ENCODE peak calls at places on chromosomes 5 and 9, in five cellular contexts. T, Z, W, D and F are unnamed samples.

GRCh38 chr9:69476016-69476415 is 151.0 kb downstream of the ENTREP1 start:
- DNase-seq in W (no peak), T (no peak), D (no peak), Z (no peak), F (no peak)

GRCh38 chr5:167513383-167513782 is 778.1 kb upstream of the WWC1 start:
- DNase-seq in W (no peak), D (no peak), T (no peak), Z (no peak), F (no peak)

GRCh38 chr5:9421823-9422354 is 124.0 kb downstream of the SEMA5A start:
- DNase-seq in T (no peak), W (no peak), D (no peak), Z (no peak), F (no peak)

GRCh38 chr9:18333157-18333556 is 140.8 kb upstream of the ADAMTSL1 start:
- DNase-seq in Z (no peak), T (no peak), W (no peak), D (no peak), F (no peak)

GRCh38 chr9:131100445-131100844 is 4.1 kb downstream of the AIF1L start:
- DNase-seq in T (no peak), D (no peak), Z (no peak), W (no peak), F (no peak)

GRCh38 chr5:90201923-90202322 is 207.6 kb downstream of the CETN3 start:
- DNase-seq in W (no peak), Z (no peak), T (no peak), D (no peak), F (no peak)

GRCh38 chr5:79842006-79842881 is 148.8 kb downstream of the MTX3 start:
- DNase-seq in D (no peak), W (no peak), Z (no peak), T (no peak), F (no peak)

GRCh38 chr5:168770996-168771395 is 191.8 kb upstream of the PANK3 start:
- DNase-seq in T (no peak), Z (no peak), W (no peak), D (no peak), F (no peak)

GRCh38 chr5:59445741-59446140 is 447.8 kb downstream of the PDE4D start:
- DNase-seq in Z (no peak), W (no peak), D (no peak), T (no peak), F (no peak)

GRCh38 chr5:171630047-171630669 is 155.5 kb upstream of the SMIM23 start:
- DNase-seq in D (peak), W (peak), Z (peak), T (peak), F (no peak)

GRCh38 chr9:90848866-90849265 is 47.2 kb downstream of the SYK start:
- DNase-seq in W (no peak), Z (no peak), T (no peak), D (no peak), F (no peak)

GRCh38 chr9:79120533-79121315 is 451.0 kb upstream of the TLE4 start:
- DNase-seq in D (no peak), W (no peak), T (no peak), Z (no peak), F (no peak)

GRCh38 chr5:161094411-161094810 is 242.4 kb upstream of the ATP10B start:
- DNase-seq in D (no peak), W (no peak), Z (no peak), T (no peak), F (no peak)

GRCh38 chr5:73405691-73406090 is 42.9 kb downstream of the FOXD1 start:
- DNase-seq in D (no peak), W (no peak), T (no peak), Z (no peak), F (no peak)

GRCh38 chr9:35923927-35924763 is 14.9 kb downstream of the SPAAR start:
- DNase-seq in Z (peak), D (no peak), W (no peak), T (peak), F (peak)

GRCh38 chr9:71791875-71792274 is 23.6 kb upstream of the CEMIP2 start:
- DNase-seq in T (no peak), W (no peak), D (no peak), Z (no peak), F (no peak)

GRCh38 chr5:125026900-125027731 is 280.7 kb upstream of the ZNF608 start:
- DNase-seq in W (no peak), Z (no peak), D (no peak), T (no peak), F (no peak)

GRCh38 chr9:108671156-108671555 is 184.6 kb downstream of the ACTL7B start:
- DNase-seq in Z (peak), D (peak), W (no peak), T (peak), F (no peak)

GRCh38 chr5:132790201-132790870 is 13.3 kb upstream of the SEPTIN8 start:
- DNase-seq in W (no peak), D (no peak), T (no peak), Z (no peak), F (no peak)

GRCh38 chr5:87751801-87752200 is 339.1 kb upstream of the CCNH start:
- DNase-seq in T (no peak), D (no peak), W (no peak), Z (no peak), F (no peak)

GRCh38 chr5:170757182-170757601 is 26.3 kb upstream of the GABRP start:
- DNase-seq in W (no peak), D (no peak), Z (no peak), T (peak), F (no peak)

GRCh38 chr9:137063311-137064026 is 6.9 kb downstream of the SAPCD2 start:
- DNase-seq in D (no peak), Z (no peak), T (no peak), W (no peak), F (no peak)

GRCh38 chr5:134437340-134438267 is 25.9 kb upstream of the CDKN2AIPNL start:
- DNase-seq in W (no peak), T (no peak), D (no peak), Z (peak), F (no peak)

GRCh38 chr5:128669803-128670202 is 131.8 kb upstream of the FBN2 start:
- DNase-seq in D (no peak), T (no peak), W (no peak), Z (peak), F (no peak)

GRCh38 chr5:154712518-154713437 is 42.4 kb upstream of the LARP1 start:
- DNase-seq in D (peak), W (peak), T (no peak), Z (no peak), F (no peak)

GRCh38 chr5:159965031-159965837 is 43.7 kb upstream of the TTC1 start:
- DNase-seq in Z (peak), T (peak), W (peak), D (peak), F (no peak)

GRCh38 chr5:1115123-1115815 is 3.4 kb upstream of the SLC12A7 start:
- DNase-seq in W (no peak), D (no peak), Z (no peak), T (no peak), F (no peak)

GRCh38 chr9:5230554-5230953 is 665 bp upstream of the INSL4 start:
- DNase-seq in W (no peak), D (no peak), Z (no peak), T (no peak), F (no peak)

GRCh38 chr5:157379983-157380382 is 80.0 kb upstream of the NIPAL4 start:
- DNase-seq in Z (no peak), T (no peak), D (no peak), W (no peak), F (no peak)

GRCh38 chr5:37247496-37247895 is 1.7 kb downstream of the CPLANE1 start:
- DNase-seq in W (no peak), T (no peak), Z (no peak), D (no peak), F (no peak)

GRCh38 chr9:89453452-89453851 is 44.5 kb downstream of the SEMA4D start:
- DNase-seq in D (no peak), W (no peak), Z (no peak), T (no peak), F (no peak)

GRCh38 chr5:122847687-122848081 is 2.3 kb downstream of the SNX24 start:
- DNase-seq in D (no peak), Z (no peak), T (no peak), W (no peak), F (no peak)

GRCh38 chr9:13750061-13750460 is 470.6 kb upstream of the MPDZ start:
- DNase-seq in W (no peak), D (no peak), Z (no peak), T (no peak), F (no peak)

GRCh38 chr5:83441752-83442151 is 29.8 kb upstream of the VCAN start:
- DNase-seq in D (no peak), Z (peak), W (no peak), T (no peak), F (no peak)

GRCh38 chr9:137446851-137447471 is 5.8 kb upstream of the ENTPD8 start:
- DNase-seq in W (no peak), T (no peak), D (no peak), Z (no peak), F (no peak)

GRCh38 chr5:171093598-171093997 is 215.4 kb upstream of the TLX3 start:
- DNase-seq in D (no peak), Z (no peak), T (no peak), W (no peak), F (no peak)

DNA sequence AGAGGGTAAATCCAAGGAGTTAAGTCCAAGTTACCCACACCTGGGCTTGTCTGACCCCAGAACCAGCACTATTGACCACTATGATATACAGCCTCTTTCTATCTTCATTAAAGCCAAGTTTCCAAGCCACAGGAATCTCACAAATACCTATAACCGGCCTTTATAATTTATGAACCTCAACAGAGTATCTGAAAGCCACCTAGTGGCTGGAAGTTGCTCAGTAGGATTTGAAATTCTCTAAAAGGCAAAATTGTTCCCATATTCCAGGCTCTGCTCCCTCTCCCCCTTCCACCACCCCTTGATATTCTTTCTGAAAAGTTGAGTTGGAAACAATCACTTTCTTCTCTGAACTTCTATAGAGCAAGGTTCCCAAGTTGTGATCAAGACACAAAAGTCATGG is 106.4 kb upstream of the GPR151 start:
- DNase-seq in W (no peak), D (no peak), Z (no peak), T (no peak), F (no peak)
- TF ChIP-seq CTCF in W (peak), D (peak), Z (peak), T (peak), F (peak)

GRCh38 chr9:128634111-128634510 is 22.5 kb downstream of the DYNC2I2 start:
- DNase-seq in D (no peak), W (no peak), T (no peak), Z (no peak), F (no peak)

GRCh38 chr9:128634651-128635262 is 21.9 kb downstream of the DYNC2I2 start:
- DNase-seq in T (no peak), D (no peak), Z (no peak), W (no peak), F (no peak)

GRCh38 chr9:128636556-128637530 is 19.8 kb downstream of the DYNC2I2 start:
- DNase-seq in W (no peak), Z (no peak), D (no peak), T (no peak), F (no peak)

GRCh38 chr9:128636024-128636390 is 20.6 kb downstream of the DYNC2I2 start:
- DNase-seq in Z (no peak), W (no peak), T (peak), D (peak), F (peak)

GRCh38 chr9:128635266-128636023 is 21.2 kb downstream of the DYNC2I2 start:
- DNase-seq in T (peak), D (peak), Z (no peak), W (peak), F (peak)
- TF ChIP-seq CTCF in T (peak), D (peak), Z (peak), W (peak), F (peak)

GRCh38 chr5:33297760-33298216 is 143.0 kb upstream of the TARS1 start:
- DNase-seq in W (no peak), D (peak), Z (peak), T (no peak), F (no peak)
- TF ChIP-seq CTCF in W (peak), D (peak), Z (peak), T (peak), F (peak)

DNA sequence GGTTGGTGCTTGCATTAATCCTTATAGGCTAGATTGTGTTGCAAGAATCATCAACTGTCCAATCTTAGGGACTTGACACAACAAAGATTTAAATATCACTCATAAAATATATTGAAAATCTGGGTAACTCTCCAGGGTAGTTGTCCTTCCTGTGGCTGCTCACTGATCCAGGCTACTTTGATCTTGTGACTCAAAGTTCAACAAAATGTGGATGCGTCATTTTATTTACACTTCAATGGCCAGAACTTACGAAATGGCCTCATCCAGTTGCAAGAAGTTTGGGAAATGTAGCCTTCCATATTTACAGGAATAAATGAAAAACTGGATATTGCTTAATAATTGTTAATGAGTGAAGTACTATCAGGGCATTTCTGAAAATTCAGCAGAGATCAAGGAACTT is 235.5 kb upstream of the ACTBL2 start:
- DNase-seq in D (no peak), T (peak), Z (no peak), W (no peak), F (no peak)
- TF ChIP-seq CTCF in D (no peak), T (no peak), Z (no peak), W (no peak), F (no peak)

GRCh38 chr9:134525841-134526797 is 115.5 kb upstream of the COL5A1 start:
- DNase-seq in W (no peak), D (no peak), T (no peak), Z (no peak), F (no peak)
- TF ChIP-seq CTCF in W (no peak), D (no peak), T (no peak), Z (no peak), F (no peak)

DNA sequence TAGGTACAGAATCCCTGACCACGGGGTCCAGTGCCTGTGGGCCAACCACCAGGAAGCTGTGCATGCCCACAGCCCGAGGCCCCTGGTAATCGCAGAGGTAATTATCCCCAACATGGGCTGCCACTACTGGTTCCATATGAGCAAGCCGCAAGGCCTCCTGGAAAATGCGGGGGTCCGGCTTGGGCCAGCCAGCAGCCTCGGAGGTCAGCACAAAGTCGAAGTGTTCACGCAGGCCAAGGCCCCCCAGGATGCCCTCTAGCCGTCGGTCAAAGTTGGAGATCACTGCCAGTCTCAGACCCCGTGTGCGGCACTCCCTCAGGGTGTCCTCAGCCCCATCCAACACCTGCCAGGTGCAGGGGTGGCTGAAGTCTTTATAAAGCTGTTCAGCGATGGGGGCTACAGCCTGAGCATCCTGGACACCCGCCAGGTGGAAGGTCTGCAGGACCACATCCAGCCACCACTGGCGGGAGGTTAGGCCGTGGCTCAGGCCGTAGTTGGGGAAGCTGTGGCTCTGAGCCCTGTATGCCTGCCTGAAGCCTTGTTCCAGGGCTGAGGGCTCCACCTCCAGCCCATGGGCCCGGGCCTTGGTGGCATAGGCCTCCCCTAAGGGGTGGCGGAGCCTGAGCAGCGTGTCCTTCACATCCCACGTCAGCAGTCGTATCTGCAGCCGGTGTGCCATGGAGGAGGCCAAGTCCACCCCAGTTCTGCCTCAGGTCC is 3.0 kb downstream of the HDHD3 start:
- DNase-seq in Z (no peak), T (no peak), D (no peak), W (no peak), F (no peak)
- TF ChIP-seq CTCF in Z (no peak), T (no peak), D (no peak), W (no peak), F (no peak)

GRCh38 chr9:100472268-100472667 is 681 bp upstream of the TMEFF1 start:
- DNase-seq in W (no peak), D (no peak), T (no peak), Z (peak), F (no peak)

GRCh38 chr9:100474950-100475276 is 2.0 kb downstream of the TMEFF1 start:
- DNase-seq in T (no peak), W (no peak), Z (no peak), D (no peak), F (no peak)

GRCh38 chr9:100474082-100474949 is 1.4 kb downstream of the TMEFF1 start:
- DNase-seq in T (no peak), D (peak), W (peak), Z (no peak), F (no peak)

GRCh38 chr9:100473271-100474081 is 527 bp downstream of the TMEFF1 start:
- DNase-seq in W (peak), Z (peak), D (peak), T (peak), F (peak)

GRCh38 chr9:100472725-100473261 is at the start of gene TMEFF1:
- DNase-seq in W (peak), D (peak), Z (peak), T (peak), F (no peak)
- TF ChIP-seq CTCF in W (peak), D (no peak), Z (no peak), T (no peak), F (peak)